ENCODE peak calls at places on chromosomes 16 and 17, in seven cellular contexts. E is left cardiac atrium; G is activated CD4-positive, alpha-beta T cell treated with anti-CD3 and anti-CD28 coated beads, Interleukin-2, amount 50 U/mL, for 48 hours; O is NCI-H2171 treated with DMSO at 0.1 percent for 48 hours; S is EH; D is head of caudate nucleus; M is ELR. L is an unnamed sample.

GRCh38 chr16:66304151-66304550 is 62.3 kb upstream of the CDH5 start:
- DNase-seq in E (no peak), G (no peak), O (no peak), S (no peak), D (no peak), M (no peak), L (no peak)

GRCh38 chr16:76784530-76784929 is 406.5 kb upstream of the MON1B start:
- DNase-seq in E (no peak), G (no peak), O (peak; percentile 82), S (no peak), D (no peak), M (no peak), L (no peak)

GRCh38 chr16:57084257-57084770 is 8.1 kb upstream of the CPNE2 start:
- DNase-seq in E (peak; percentile 70), G (peak; percentile 81), O (peak; percentile 63), S (peak; percentile 75), D (peak; percentile 81), M (peak; percentile 81), L (peak; percentile 59)

GRCh38 chr16:804193-805048 is 3.9 kb upstream of the GNG13 start:
- DNase-seq in E (no peak), G (no peak), O (no peak), S (no peak), D (no peak), M (no peak), L (no peak)

GRCh38 chr17:40301315-40301714 is 7.7 kb upstream of the RARA start:
- DNase-seq in E (no peak), G (no peak), O (peak; percentile 8), S (no peak), D (no peak), M (peak; percentile 30), L (no peak)

GRCh38 chr16:82741073-82741615 is 114.4 kb downstream of the CDH13 start:
- DNase-seq in E (no peak), G (no peak), O (no peak), S (peak; percentile 79), D (no peak), M (peak; percentile 67), L (no peak)

GRCh38 chr17:61809816-61810392 is 53.4 kb downstream of the BRIP1 start:
- DNase-seq in E (no peak), G (no peak), O (peak; percentile 84), S (peak; percentile 69), D (no peak), M (peak; percentile 73), L (no peak)

GRCh38 chr17:79935845-79936470 is 96.7 kb upstream of the CBX4 start:
- DNase-seq in E (no peak), G (no peak), O (peak; percentile 28), S (no peak), D (no peak), M (no peak), L (no peak)

GRCh38 chr16:76360384-76360783 is 83.2 kb downstream of the CNTNAP4 start:
- DNase-seq in E (no peak), G (no peak), O (no peak), S (no peak), D (no peak), M (no peak), L (no peak)

GRCh38 chr17:80105762-80106161 is 4.4 kb downstream of the GAA start:
- DNase-seq in E (no peak), G (no peak), O (peak; percentile 76), S (peak; percentile 32), D (peak; percentile 49), M (no peak), L (no peak)

L was measured in iPS DF 19.7.